ENCODE peak calls at places on chromosomes 4 and X, in seven cellular contexts. H is right cardiac atrium; P is cardiac muscle cell; K is left lung; E is gastrocnemius medialis; X is A549; A is CD8-positive, alpha-beta T cell. R is an unnamed sample.

GRCh38 chrX:132364313-132364712 is 124.5 kb downstream of the MBNL3 start:
- DNase-seq in H (no peak), P (no peak), K (no peak), E (no peak), X (no peak), A (no peak), R (no peak)

GRCh38 chr4:69773443-69773842 is 13.0 kb upstream of the SULT1B1 start:
- DNase-seq in H (no peak), P (no peak), K (no peak), E (no peak), X (no peak), A (no peak), R (no peak)

GRCh38 chrX:15202458-15203177 is 67.3 kb downstream of the ASB9 start:
- DNase-seq in H (no peak), P (no peak), K (no peak), E (no peak), X (no peak), A (no peak), R (no peak)

GRCh38 chr4:186192068-186192751 is 843 bp downstream of the CYP4V2 start:
- DNase-seq in H (peak; percentile 42), P (peak; percentile 59), K (no peak), E (no peak), X (peak; percentile 23), A (no peak), R (peak; percentile 56)

GRCh38 chrX:109393859-109394258 is 88.0 kb downstream of the GUCY2F start:
- DNase-seq in H (no peak), P (no peak), K (no peak), E (no peak), X (no peak), A (no peak), R (no peak)

GRCh38 chr4:137651128-137651527 is 118.8 kb upstream of the PCDH18 start:
- DNase-seq in H (no peak), P (no peak), K (no peak), E (no peak), X (no peak), A (no peak), R (no peak)

GRCh38 chrX:12304261-12304660 is 166.0 kb downstream of the FRMPD4 start:
- DNase-seq in H (no peak), P (no peak), K (no peak), E (no peak), X (no peak), A (no peak), R (no peak)

GRCh38 chr4:3446631-3447320 is 5.0 kb downstream of the HGFAC start:
- DNase-seq in H (peak; percentile 12), P (no peak), K (no peak), E (no peak), X (no peak), A (no peak), R (no peak)

GRCh38 chrX:152131525-152131924 is 6.9 kb downstream of the MAGEA10 start:
- DNase-seq in H (no peak), P (no peak), K (no peak), E (no peak), X (no peak), A (no peak), R (no peak)

GRCh38 chr4:15756361-15756861 is 21.7 kb upstream of the CD38 start:
- DNase-seq in H (no peak), P (no peak), K (no peak), E (no peak), X (no peak), A (peak; percentile 28), R (no peak)

GRCh38 chr4:187903700-187904099 is 91.9 kb upstream of the ZFP42 start:
- DNase-seq in H (no peak), P (no peak), K (no peak), E (no peak), X (no peak), A (no peak), R (no peak)

GRCh38 chr4:25424539-25425228 is 47.6 kb downstream of the ANAPC4 start:
- DNase-seq in H (no peak), P (no peak), K (no peak), E (no peak), X (no peak), A (no peak), R (no peak)

GRCh38 chr4:158253350-158253980 is 43.2 kb downstream of the TMEM144 start:
- DNase-seq in H (peak; percentile 20), P (peak; percentile 67), K (no peak), E (no peak), X (peak; percentile 13), A (no peak), R (no peak)

GRCh38 chr4:1373892-1374705 is 27.1 kb downstream of the UVSSA start:
- DNase-seq in H (no peak), P (no peak), K (no peak), E (no peak), X (no peak), A (no peak), R (no peak)

GRCh38 chrX:107826286-107827136 is 845 bp downstream of the MID2 start:
- DNase-seq in H (peak; percentile 37), P (peak; percentile 70), K (no peak), E (peak; percentile 2), X (peak; percentile 25), A (peak; percentile 2), R (peak; percentile 13)

GRCh38 chrX:155544886-155545285 is 67.9 kb downstream of the TMLHE start:
- DNase-seq in H (no peak), P (no peak), K (no peak), E (no peak), X (no peak), A (no peak), R (no peak)

GRCh38 chr4:19002170-19002569 is 980.6 kb upstream of the LCORL start:
- DNase-seq in H (no peak), P (no peak), K (no peak), E (no peak), X (no peak), A (no peak), R (no peak)

GRCh38 chr4:6320663-6321062 is 51.0 kb downstream of the WFS1 start:
- DNase-seq in H (no peak), P (no peak), K (no peak), E (no peak), X (no peak), A (no peak), R (no peak)

GRCh38 chrX:87664381-87664780 is 146.8 kb downstream of the KLHL4 start:
- DNase-seq in H (no peak), P (peak; percentile 59), K (no peak), E (no peak), X (peak; percentile 2), A (no peak), R (no peak)

GRCh38 chrX:82764521-82764920 is 743.6 kb upstream of the POU3F4 start:
- DNase-seq in H (no peak), P (no peak), K (no peak), E (no peak), X (no peak), A (no peak), R (no peak)

GRCh38 chrX:19746919-19747671 is 140.3 kb downstream of the SH3KBP1 start:
- DNase-seq in H (no peak), P (no peak), K (no peak), E (no peak), X (no peak), A (no peak), R (no peak)

GRCh38 chr4:66229885-66230284 is 559.6 kb upstream of the EPHA5 start:
- DNase-seq in H (no peak), P (no peak), K (no peak), E (no peak), X (no peak), A (no peak), R (no peak)

DNA sequence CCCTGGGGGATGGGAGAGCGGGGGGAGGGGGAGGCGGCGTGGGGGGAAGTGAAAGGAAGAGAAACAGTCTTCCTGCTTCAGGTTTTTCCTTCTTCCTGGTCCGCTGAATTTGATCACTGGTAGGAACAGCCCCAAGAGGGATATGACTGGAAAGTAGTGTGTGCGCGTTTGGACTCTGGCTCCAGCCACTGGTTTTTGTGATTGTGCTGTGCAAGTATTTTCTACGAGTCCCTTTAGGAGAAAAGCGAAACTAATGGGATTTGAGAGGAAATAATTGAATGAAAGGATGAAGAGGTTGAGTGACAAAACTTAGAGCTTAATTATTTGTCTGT is 836 bp downstream of the PRRG1 start:
- DNase-seq in H (no peak), P (no peak), K (no peak), E (peak; percentile 15), X (peak; percentile 4), A (no peak), R (no peak)
- H3K27ac ChIP-seq in H (peak overlapping the region; percentile 81), P (peak overlapping the region; percentile 61), K (peak overlapping the region; percentile 73), E (peak overlapping the region; percentile 91), X (peak overlapping the region; percentile 88), A (no peak overlapping the region), R (peak overlapping the region; percentile 80)

GRCh38 chr4:122661661-122662160 is 40.8 kb upstream of the IL21 start:
- DNase-seq in H (no peak), P (peak; percentile 12), K (no peak), E (no peak), X (no peak), A (no peak), R (no peak)

GRCh38 chr4:122666527-122667245 is 45.8 kb upstream of the IL21 start:
- DNase-seq in H (no peak), P (no peak), K (no peak), E (no peak), X (peak; percentile 13), A (no peak), R (no peak)

GRCh38 chr4:122662701-122663100 is 41.8 kb upstream of the IL21 start:
- DNase-seq in H (no peak), P (no peak), K (no peak), E (peak; percentile 63), X (no peak), A (no peak), R (no peak)

GRCh38 chr4:122665148-122665547 is 44.3 kb upstream of the IL21 start:
- DNase-seq in H (no peak), P (no peak), K (no peak), E (no peak), X (no peak), A (no peak), R (no peak)

GRCh38 chr4:122663814-122664610 is 43.1 kb upstream of the IL21 start:
- DNase-seq in H (no peak), P (no peak), K (no peak), E (no peak), X (no peak), A (no peak), R (no peak)
- H3K4me1 ChIP-seq in H (peaks cover 2% of the 10 kb centered on the region), P (peaks cover 8% of the 10 kb centered on the region), K (peaks cover 5% of the 10 kb centered on the region), E (peaks cover 18% of the 10 kb centered on the region), X (peaks cover 15% of the 10 kb centered on the region), A (no peaks in the 10 kb centered on the region), R (peaks cover 13% of the 10 kb centered on the region)

DNA sequence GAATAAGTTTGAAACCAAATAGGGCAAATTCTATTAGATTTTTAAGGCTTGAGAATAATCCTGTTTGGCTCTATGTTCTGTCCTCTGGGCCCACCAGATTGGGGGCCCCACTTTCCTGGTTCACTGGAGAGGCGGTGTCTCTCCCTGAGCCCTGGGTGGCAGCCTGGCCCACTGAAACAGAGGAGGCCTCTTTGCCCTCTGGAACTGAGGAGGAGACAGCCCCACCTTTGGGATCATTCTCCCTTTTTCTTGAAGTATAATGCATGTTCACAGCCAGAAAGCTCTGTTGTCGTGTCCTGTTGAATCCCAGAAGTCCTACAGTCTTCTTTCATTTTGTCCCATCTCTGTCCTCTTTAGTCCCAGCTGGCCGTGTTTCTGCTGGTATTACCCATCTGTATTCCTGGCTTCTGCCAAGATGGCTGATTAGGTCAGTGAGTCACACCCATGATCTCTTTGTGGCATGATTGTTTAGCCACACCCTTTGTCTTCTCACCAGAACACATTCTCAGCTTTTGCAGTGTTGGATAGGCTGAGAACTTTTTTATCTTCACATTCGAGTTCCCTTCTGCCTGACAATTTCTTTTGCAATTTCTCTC is 8.1 kb upstream of the TBC1D25 start:
- DNase-seq in H (no peak), P (no peak), K (no peak), E (peak; percentile 4), X (peak; percentile 28), A (no peak), R (no peak)
- H3K27ac ChIP-seq in H (peak overlapping the region; percentile 89), P (peak overlapping the region; percentile 34), K (peak overlapping the region; percentile 30), E (no peak overlapping the region), X (peak overlapping the region; percentile 80), A (no peak overlapping the region), R (peak overlapping the region; percentile 72)

GRCh38 chrX:48911407-48912182 is at the start of gene SLC35A2:
- DNase-seq in H (peak; percentile 81), P (peak; percentile 91), K (peak; percentile 87), E (peak; percentile 43), X (peak; percentile 79), A (peak; percentile 75), R (peak; percentile 68)
- H3K4me1 ChIP-seq in H (no peaks in the 10 kb centered on the region), P (peaks cover 4% of the 10 kb centered on the region), K (peaks cover 5% of the 10 kb centered on the region), E (peaks cover 7% of the 10 kb centered on the region), X (peaks cover 13% of the 10 kb centered on the region), A (peaks cover 48% of the 10 kb centered on the region), R (no peaks in the 10 kb centered on the region)

R was measured in tibial nerve.